ENCODE peak calls at places on chromosomes 1 and 21, in eight cellular contexts. V, G, W, F, X, J, D and H are unnamed samples.

GRCh38 chr1:8020032-8020431 is 6.1 kb downstream of the ERRFI1 start:
- DNase-seq in V (peak), G (no peak), W (no peak), F (no peak), X (no peak), J (peak), D (no peak), H (no peak)

GRCh38 chr1:17451731-17452130 is 12.3 kb upstream of the RCC2 start:
- DNase-seq in V (no peak), G (no peak), W (no peak), F (no peak), X (no peak), J (no peak), D (no peak), H (no peak)

GRCh38 chr1:50846224-50846839 is 113.7 kb downstream of the FAF1 start:
- DNase-seq in V (no peak), G (no peak), W (no peak), F (no peak), X (no peak), J (no peak), D (no peak), H (no peak)

GRCh38 chr1:213327318-213327667 is 276.3 kb downstream of the RPS6KC1 start:
- DNase-seq in V (peak), G (no peak), W (no peak), F (no peak), X (no peak), J (peak), D (peak), H (no peak)

GRCh38 chr1:92583821-92584760 is 97.4 kb upstream of the GFI1 start:
- DNase-seq in V (no peak), G (no peak), W (no peak), F (no peak), X (no peak), J (peak), D (peak), H (no peak)

GRCh38 chr1:234558186-234558836 is 51.7 kb downstream of the IRF2BP2 start:
- DNase-seq in V (no peak), G (no peak), W (no peak), F (no peak), X (no peak), J (no peak), D (no peak), H (no peak)

GRCh38 chr1:7570311-7570710 is 200.8 kb upstream of the VAMP3 start:
- DNase-seq in V (no peak), G (no peak), W (no peak), F (no peak), X (no peak), J (no peak), D (no peak), H (no peak)

GRCh38 chr21:42187976-42188653 is 30.8 kb upstream of the ABCG1 start:
- DNase-seq in V (no peak), G (peak), W (no peak), F (no peak), X (peak), J (peak), D (no peak), H (no peak)

GRCh38 chr1:167432780-167433179 is 85.5 kb downstream of the CD247 start:
- DNase-seq in V (no peak), G (no peak), W (no peak), F (no peak), X (no peak), J (no peak), D (no peak), H (no peak)

GRCh38 chr1:181556606-181557005 is 73.3 kb downstream of the CACNA1E start:
- DNase-seq in V (no peak), G (no peak), W (no peak), F (no peak), X (no peak), J (no peak), D (no peak), H (no peak)

GRCh38 chr21:42931560-42932235 is 6.3 kb upstream of the ERVH48-1 start:
- DNase-seq in V (no peak), G (no peak), W (no peak), F (no peak), X (no peak), J (no peak), D (no peak), H (no peak)

GRCh38 chr21:45293726-45294401 is 6.2 kb upstream of the POFUT2 start:
- DNase-seq in V (no peak), G (no peak), W (no peak), F (no peak), X (no peak), J (no peak), D (no peak), H (peak)

GRCh38 chr1:153779781-153780541 is 4.8 kb downstream of the SLC27A3 start:
- DNase-seq in V (no peak), G (no peak), W (no peak), F (no peak), X (no peak), J (no peak), D (no peak), H (no peak)

GRCh38 chr1:25022361-25023189 is 92.5 kb upstream of the RUNX3 start:
- DNase-seq in V (no peak), G (peak), W (peak), F (no peak), X (peak), J (peak), D (peak), H (no peak)

GRCh38 chr1:245232936-245233335 is 78.2 kb downstream of the KIF26B start:
- DNase-seq in V (no peak), G (no peak), W (no peak), F (no peak), X (no peak), J (no peak), D (no peak), H (peak)

GRCh38 chr1:59266180-59266926 is 30.5 kb upstream of the FGGY start:
- DNase-seq in V (no peak), G (no peak), W (no peak), F (no peak), X (no peak), J (no peak), D (no peak), H (no peak)

GRCh38 chr1:207823880-207824566 is 72.2 kb downstream of the CD46 start:
- DNase-seq in V (peak), G (peak), W (peak), F (peak), X (peak), J (peak), D (peak), H (peak)

GRCh38 chr1:202680586-202681352 is 29.5 kb downstream of the SYT2 start:
- DNase-seq in V (no peak), G (no peak), W (no peak), F (no peak), X (no peak), J (no peak), D (no peak), H (no peak)

GRCh38 chr1:1207254-1207902 is 986 bp upstream of the TNFRSF18 start:
- DNase-seq in V (no peak), G (no peak), W (no peak), F (no peak), X (no peak), J (no peak), D (no peak), H (no peak)

GRCh38 chr1:7606096-7606495 is 165.0 kb upstream of the VAMP3 start:
- DNase-seq in V (no peak), G (no peak), W (no peak), F (no peak), X (no peak), J (no peak), D (no peak), H (no peak)

GRCh38 chr1:63772876-63773275 is 941 bp upstream of the ROR1 start:
- DNase-seq in V (no peak), G (no peak), W (no peak), F (no peak), X (no peak), J (no peak), D (no peak), H (no peak)

GRCh38 chr21:26120833-26121232 is 49.7 kb downstream of the APP start:
- DNase-seq in V (no peak), G (no peak), W (no peak), F (no peak), X (no peak), J (no peak), D (no peak), H (no peak)

GRCh38 chr1:214976665-214977064 is 105.9 kb upstream of the KCNK2 start:
- DNase-seq in V (no peak), G (no peak), W (no peak), F (no peak), X (no peak), J (no peak), D (no peak), H (no peak)

GRCh38 chr1:20216574-20216973 is 30.3 kb upstream of the PLA2G2C start:
- DNase-seq in V (peak), G (no peak), W (no peak), F (peak), X (no peak), J (peak), D (peak), H (no peak)

GRCh38 chr21:45290948-45291612 is 3.4 kb upstream of the POFUT2 start:
- DNase-seq in V (no peak), G (no peak), W (no peak), F (no peak), X (no peak), J (no peak), D (no peak), H (no peak)

GRCh38 chr1:172775598-172776570 is 117.0 kb downstream of the FASLG start:
- DNase-seq in V (no peak), G (no peak), W (no peak), F (no peak), X (no peak), J (no peak), D (no peak), H (no peak)

GRCh38 chr1:89578151-89578550 is 53.5 kb downstream of the LRRC8B start:
- DNase-seq in V (no peak), G (no peak), W (no peak), F (no peak), X (no peak), J (no peak), D (no peak), H (no peak)

GRCh38 chr1:230276401-230276800 is 149.7 kb downstream of the PGBD5 start:
- DNase-seq in V (no peak), G (no peak), W (no peak), F (no peak), X (no peak), J (no peak), D (no peak), H (no peak)

GRCh38 chr1:37954316-37954971 is 7.6 kb upstream of the INPP5B start:
- DNase-seq in V (no peak), G (no peak), W (no peak), F (no peak), X (no peak), J (no peak), D (no peak), H (no peak)

GRCh38 chr1:99919221-99919620 is 50.6 kb upstream of the SLC35A3 start:
- DNase-seq in V (no peak), G (no peak), W (no peak), F (no peak), X (no peak), J (peak), D (no peak), H (no peak)

GRCh38 chr1:27057801-27058647 is 45.4 kb upstream of the TENT5B start:
- DNase-seq in V (no peak), G (no peak), W (peak), F (no peak), X (no peak), J (no peak), D (no peak), H (peak)

GRCh38 chr1:204837440-204838084 is 33.1 kb upstream of the NFASC start:
- DNase-seq in V (peak), G (no peak), W (no peak), F (peak), X (no peak), J (peak), D (peak), H (peak)